ENCODE peak calls at places on chromosomes 2 and 18, in ten cellular contexts. U is GM23248, M is GM23338, Y is fibroblast of pulmonary artery, I is HL-60, Q is BJ, C is choroid plexus epithelial cell, S is AG04450, V is skeletal muscle cell, H is upper lobe of left lung. K is an unnamed sample.

GRCh38 chr2:154623819-154624218 is 74.7 kb upstream of the KCNJ3 start:
- DNase-seq in U (peak; percentile 36), M (peak; percentile 74), Y (peak; percentile 17), I (peak; percentile 4), Q (no peak), C (peak; percentile 20), S (no peak), V (peak; percentile 11), H (no peak), K (peak; percentile 10)

GRCh38 chr18:77130229-77131099 is 2.1 kb downstream of the MBP start:
- DNase-seq in U (no peak), M (no peak), Y (no peak), I (peak; percentile 72), Q (no peak), C (no peak), S (no peak), V (no peak), H (no peak), K (no peak)

GRCh38 chr2:46984642-46985476 is 69.3 kb upstream of the MCFD2 start:
- DNase-seq in U (peak; percentile 98), M (no peak), Y (peak; percentile 95), I (peak; percentile 91), Q (peak; percentile 96), C (peak; percentile 89), S (peak; percentile 77), V (peak; percentile 72), H (no peak), K (no peak)

GRCh38 chr2:8488001-8488738 is 193.7 kb upstream of the ID2 start:
- DNase-seq in U (no peak), M (no peak), Y (peak; percentile 3), I (no peak), Q (no peak), C (no peak), S (no peak), V (no peak), H (no peak), K (peak; percentile 29)

GRCh38 chr2:100820346-100821254 is 661 bp downstream of the NPAS2 start:
- DNase-seq in U (peak; percentile 14), M (peak; percentile 42), Y (no peak), I (no peak), Q (no peak), C (no peak), S (no peak), V (no peak), H (peak; percentile 82), K (no peak)

GRCh38 chr2:220966636-220967035 is 605.5 kb downstream of the EPHA4 start:
- DNase-seq in U (peak; percentile 81), M (no peak), Y (peak; percentile 38), I (no peak), Q (peak; percentile 74), C (peak; percentile 64), S (peak; percentile 76), V (peak; percentile 57), H (no peak), K (peak; percentile 34)

GRCh38 chr2:172484253-172484652 is 56.9 kb downstream of the ITGA6 start:
- DNase-seq in U (peak; percentile 42), M (peak; percentile 35), Y (peak; percentile 46), I (peak; percentile 22), Q (no peak), C (peak; percentile 55), S (no peak), V (no peak), H (no peak), K (peak; percentile 51)

GRCh38 chr2:31886700-31887099 is 124.1 kb downstream of the MEMO1 start:
- DNase-seq in U (no peak), M (peak; percentile 86), Y (peak; percentile 13), I (no peak), Q (no peak), C (peak; percentile 44), S (no peak), V (no peak), H (no peak), K (peak; percentile 49)

GRCh38 chr2:44130441-44130840 is 38.2 kb upstream of the PPM1B start:
- DNase-seq in U (peak; percentile 72), M (no peak), Y (peak; percentile 40), I (no peak), Q (peak; percentile 25), C (peak; percentile 67), S (peak; percentile 13), V (no peak), H (no peak), K (peak; percentile 25)

GRCh38 chr18:50285071-50285470 is 2.4 kb downstream of the CXXC1 start:
- DNase-seq in U (no peak), M (no peak), Y (no peak), I (no peak), Q (no peak), C (no peak), S (no peak), V (no peak), H (peak; percentile 82), K (no peak)

GRCh38 chr2:27095745-27096651 is 9.4 kb downstream of the KHK start:
- DNase-seq in U (peak; percentile 80), M (peak; percentile 87), Y (peak; percentile 68), I (peak; percentile 68), Q (no peak), C (peak; percentile 80), S (no peak), V (no peak), H (peak; percentile 27), K (peak; percentile 72)

GRCh38 chr18:72544092-72544886 is at the start of gene CBLN2:
- DNase-seq in U (peak; percentile 79), M (peak; percentile 77), Y (peak; percentile 74), I (peak; percentile 63), Q (no peak), C (peak; percentile 80), S (peak; percentile 8), V (peak; percentile 7), H (peak; percentile 89), K (peak; percentile 92)

GRCh38 chr2:85758361-85759256 is 4.8 kb downstream of the ATOH8 start:
- DNase-seq in U (peak; percentile 58), M (no peak), Y (no peak), I (peak; percentile 52), Q (no peak), C (no peak), S (no peak), V (no peak), H (peak; percentile 73), K (no peak)

GRCh38 chr2:48482313-48482712 is 47.6 kb upstream of the STON1 start:
- DNase-seq in U (no peak), M (no peak), Y (peak; percentile 92), I (no peak), Q (no peak), C (peak; percentile 20), S (peak; percentile 47), V (peak; percentile 56), H (no peak), K (no peak)

GRCh38 chr2:236208281-236208900 is 40.2 kb upstream of the GBX2 start:
- DNase-seq in U (no peak), M (no peak), Y (no peak), I (no peak), Q (no peak), C (no peak), S (no peak), V (no peak), H (no peak), K (no peak)

GRCh38 chr2:109607766-109608165 is 6.0 kb downstream of the SEPTIN10 start:
- DNase-seq in U (peak; percentile 85), M (no peak), Y (no peak), I (no peak), Q (no peak), C (peak; percentile 44), S (no peak), V (no peak), H (no peak), K (no peak)

GRCh38 chr18:43277164-43277600 is at the start of gene SYT4:
- DNase-seq in U (peak; percentile 63), M (peak; percentile 93), Y (peak; percentile 77), I (peak; percentile 5), Q (no peak), C (peak; percentile 78), S (no peak), V (peak; percentile 22), H (no peak), K (peak; percentile 79)
- H3K4me3 ChIP-seq in U (no peak within 1 kb of the TSS), M (peak within 1 kb of the TSS; percentile 47), Y (no peak within 1 kb of the TSS), I (no peak within 1 kb of the TSS), Q (no peak within 1 kb of the TSS), C (no peak within 1 kb of the TSS), S (no peak within 1 kb of the TSS), V (no peak within 1 kb of the TSS), H (no peak within 1 kb of the TSS), K (no peak within 1 kb of the TSS)

DNA sequence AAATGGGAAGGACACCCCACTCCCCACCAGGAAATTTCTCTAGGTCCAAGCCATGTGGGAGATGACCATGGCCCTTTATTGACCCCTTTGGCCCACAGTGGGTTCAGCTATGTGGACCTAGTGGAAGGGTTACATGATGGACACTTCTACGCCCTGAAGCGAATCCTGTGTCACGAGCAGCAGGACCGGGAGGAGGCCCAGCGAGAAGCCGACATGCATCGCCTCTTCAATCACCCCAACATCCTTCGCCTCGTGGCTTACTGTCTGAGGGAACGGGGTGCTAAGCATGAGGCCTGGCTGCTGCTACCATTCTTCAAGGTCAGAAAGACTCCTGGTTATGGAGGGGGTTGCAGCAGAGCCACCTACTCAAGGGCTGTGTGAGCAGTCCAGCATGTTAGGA is 1.3 kb downstream of the STK16 start:
- DNase-seq in U (no peak), M (no peak), Y (no peak), I (no peak), Q (no peak), C (no peak), S (no peak), V (no peak), H (no peak), K (no peak)
- H3K4me3 ChIP-seq in U (peak overlapping the region; percentile 91), M (peak overlapping the region; percentile 83), Y (peak overlapping the region; percentile 93), I (no peak overlapping the region), Q (no peak overlapping the region), C (no peak overlapping the region), S (no peak overlapping the region), V (no peak overlapping the region), H (no peak overlapping the region), K (no peak overlapping the region)

DNA sequence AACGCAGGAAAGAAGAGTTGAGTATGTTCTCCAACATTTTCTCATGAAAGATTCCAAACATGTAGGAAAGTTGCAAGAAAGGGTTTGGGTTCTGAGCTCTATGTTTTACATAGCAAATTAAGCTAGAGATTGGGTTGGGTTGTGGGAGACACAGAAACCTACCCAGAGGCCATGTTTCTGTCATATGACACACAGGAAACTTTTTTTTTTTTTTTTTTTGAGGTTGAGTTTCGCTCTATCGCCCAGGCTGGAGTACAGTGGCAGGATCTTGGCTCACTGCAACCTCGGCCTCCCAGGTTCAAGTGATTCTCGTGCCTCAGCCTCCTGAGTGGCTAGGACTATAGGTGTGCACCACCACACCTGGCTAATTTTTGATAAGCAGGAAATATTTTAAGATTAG is 57.6 kb downstream of the DOCK10 start:
- DNase-seq in U (no peak), M (no peak), Y (no peak), I (no peak), Q (no peak), C (no peak), S (no peak), V (no peak), H (no peak), K (peak; percentile 7)
- H3K4me3 ChIP-seq in U (peak overlapping the region; percentile 71), M (no peak overlapping the region), Y (no peak overlapping the region), I (no peak overlapping the region), Q (no peak overlapping the region), C (no peak overlapping the region), S (no peak overlapping the region), V (no peak overlapping the region), H (no peak overlapping the region), K (no peak overlapping the region)

DNA sequence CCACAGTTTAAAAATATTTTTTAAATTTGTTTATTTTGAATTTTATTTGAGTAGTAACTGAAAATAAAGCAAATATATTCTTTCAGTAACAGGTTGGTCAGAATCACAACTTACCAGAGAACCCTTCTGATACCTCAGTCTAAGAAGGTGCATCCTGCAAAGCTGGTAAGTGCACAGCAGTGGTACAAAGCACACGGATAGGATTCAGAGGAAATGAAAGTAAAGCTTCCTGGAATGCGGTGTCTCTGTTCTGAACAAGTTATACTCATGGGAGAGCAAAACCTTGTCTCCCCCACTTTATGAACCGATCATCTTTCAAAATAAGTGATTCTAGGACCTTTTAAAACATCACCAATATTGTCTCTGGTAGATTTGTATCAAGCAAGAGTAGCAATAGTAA is 398.3 kb downstream of the TMX3 start:
- DNase-seq in U (peak; percentile 64), M (peak; percentile 2), Y (peak; percentile 23), I (no peak), Q (peak; percentile 7), C (peak; percentile 55), S (no peak), V (peak; percentile 2), H (no peak), K (peak; percentile 34)
- H3K4me3 ChIP-seq in U (peak overlapping the region; percentile 76), M (no peak overlapping the region), Y (peak overlapping the region; percentile 6), I (no peak overlapping the region), Q (peak overlapping the region; percentile 21), C (peak overlapping the region; percentile 36), S (peak overlapping the region; percentile 20), V (peak overlapping the region; percentile 13), H (no peak overlapping the region), K (no peak overlapping the region)